ENCODE peak calls at places on chromosome X, in eight cellular contexts. H is fibroblast of lung, J is thyroid gland, E is hepatocyte, N is aorta, X is IMR-90, D is GM23248, Y is left ventricle myocardium inferior. R is an unnamed sample. For H3K4me1, the result is how much of the 10 kb centered on the place peaks cover.

GRCh38 chrX:10620121-10620699 is at the start of gene MID1:
- DNase-seq in H (peak), J (peak), E (peak), N (peak), X (peak), D (peak), Y (peak), R (peak)

GRCh38 chrX:21972721-21973120 is 32.2 kb downstream of the SMS start:
- DNase-seq in H (peak), J (no peak), E (no peak), N (no peak), X (peak), D (peak), Y (no peak), R (no peak)

GRCh38 chrX:24339911-24340310 is 20.5 kb upstream of the SUPT20HL1 start:
- DNase-seq in H (no peak), J (no peak), E (no peak), N (no peak), X (no peak), D (peak), Y (no peak), R (no peak)

GRCh38 chrX:103688949-103689348 is 2.5 kb upstream of the MORF4L2 start:
- DNase-seq in H (peak), J (no peak), E (peak), N (no peak), X (peak), D (peak), Y (no peak), R (no peak)

GRCh38 chrX:9614016-9614415 is 149.2 kb downstream of the TBL1X start:
- DNase-seq in H (peak), J (no peak), E (no peak), N (no peak), X (peak), D (peak), Y (no peak), R (no peak)

GRCh38 chrX:118698516-118699247 is 28.7 kb upstream of the IL13RA1 start:
- DNase-seq in H (no peak), J (no peak), E (no peak), N (no peak), X (peak), D (peak), Y (no peak), R (no peak)

GRCh38 chrX:29826651-29827206 is 388.6 kb upstream of the MAGEB2 start:
- DNase-seq in H (no peak), J (no peak), E (no peak), N (no peak), X (peak), D (no peak), Y (no peak), R (no peak)

GRCh38 chrX:10109695-10110094 is 47.1 kb upstream of the CLCN4 start:
- DNase-seq in H (peak), J (no peak), E (no peak), N (no peak), X (no peak), D (peak), Y (peak), R (peak)

GRCh38 chrX:129984196-129984962 is 1.9 kb downstream of the BCORL1 start:
- DNase-seq in H (no peak), J (peak), E (peak), N (peak), X (no peak), D (peak), Y (peak), R (peak)

GRCh38 chrX:106481341-106481740 is 130.4 kb upstream of the RADX start:
- DNase-seq in H (peak), J (peak), E (peak), N (no peak), X (peak), D (peak), Y (no peak), R (no peak)

GRCh38 chrX:49915352-49916222 is 6.8 kb upstream of the CLCN5 start:
- DNase-seq in H (peak), J (peak), E (peak), N (no peak), X (peak), D (peak), Y (no peak), R (no peak)

GRCh38 chrX:147803948-147804347 is 107.8 kb upstream of the FMR1 start:
- DNase-seq in H (no peak), J (no peak), E (peak), N (no peak), X (no peak), D (peak), Y (no peak), R (no peak)

GRCh38 chrX:140500427-140500826 is 4.4 kb downstream of the SOX3 start:
- DNase-seq in H (no peak), J (no peak), E (no peak), N (no peak), X (no peak), D (no peak), Y (no peak), R (no peak)

GRCh38 chrX:11886745-11887144 is 128.7 kb downstream of the MSL3 start:
- DNase-seq in H (no peak), J (no peak), E (no peak), N (no peak), X (peak), D (no peak), Y (no peak), R (no peak)

GRCh38 chrX:154370300-154370881 is 4.0 kb downstream of the FLNA start:
- DNase-seq in H (peak), J (peak), E (peak), N (no peak), X (no peak), D (peak), Y (peak), R (no peak)
- H3K4me1 ChIP-seq in H (under half), J (under half), E (under half), N (under half), X (under half), D (under half), Y (half or more), R (under half)

DNA sequence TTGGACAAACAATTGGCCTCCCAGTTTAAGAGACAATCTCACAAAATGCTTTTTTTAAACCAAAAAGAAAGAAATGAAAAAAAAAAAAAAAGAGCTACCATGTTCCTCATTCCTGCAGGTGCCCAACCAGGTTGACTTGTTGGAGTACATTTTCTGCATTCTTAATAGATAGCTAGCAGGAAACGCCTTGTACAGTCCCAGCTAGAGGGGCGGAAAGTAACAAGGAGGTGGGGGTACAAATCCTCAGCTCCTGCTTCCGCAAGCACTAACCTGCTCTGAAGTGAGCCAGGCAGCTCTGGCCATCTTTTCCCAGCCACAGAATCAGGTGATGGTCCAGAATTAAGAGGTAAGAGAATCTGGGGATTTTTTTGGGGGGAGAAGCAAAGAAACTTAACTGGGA is at the start of gene VGLL1:
- DNase-seq in H (no peak), J (no peak), E (peak), N (no peak), X (no peak), D (no peak), Y (no peak), R (no peak)
- H3K4me1 ChIP-seq in H (under half), J (under half), E (under half), N (under half), X (under half), D (under half), Y (under half), R (under half)

GRCh38 chrX:112521658-112522057 is 158.1 kb downstream of the LHFPL1 start:
- DNase-seq in H (no peak), J (no peak), E (no peak), N (no peak), X (no peak), D (peak), Y (no peak), R (no peak)
- H3K4me1 ChIP-seq in H (under half), J (under half), E (under half), N (under half), X (under half), D (under half), Y (under half), R (under half)

DNA sequence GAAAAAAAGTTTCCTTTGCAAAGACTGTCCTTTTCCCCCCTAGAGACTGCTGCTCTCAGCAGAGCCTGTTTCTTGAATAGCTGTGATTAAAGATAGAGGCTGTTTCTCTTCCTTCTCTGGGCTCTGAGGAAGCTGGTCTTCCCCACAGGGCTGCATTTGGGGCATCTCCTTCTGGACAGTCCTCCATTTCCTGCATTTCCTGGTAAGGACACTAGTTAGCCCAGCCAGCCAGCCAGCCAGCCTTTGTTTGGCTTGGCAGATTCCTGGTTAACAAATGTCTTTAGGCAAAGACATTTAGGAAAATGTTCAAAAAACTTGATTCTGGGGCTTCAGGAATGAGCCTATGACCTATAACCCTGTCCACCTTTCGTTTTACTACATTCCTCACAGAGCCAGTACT is 34.0 kb upstream of the PLAC1 start:
- DNase-seq in H (no peak), J (no peak), E (no peak), N (no peak), X (no peak), D (no peak), Y (no peak), R (no peak)
- H3K4me1 ChIP-seq in H (under half), J (under half), E (under half), N (under half), X (under half), D (half or more), Y (under half), R (under half)

GRCh38 chrX:153488231-153488914 is 6.4 kb upstream of the BGN start:
- DNase-seq in H (peak), J (no peak), E (peak), N (peak), X (peak), D (peak), Y (peak), R (peak)
- H3K4me1 ChIP-seq in H (under half), J (under half), E (under half), N (under half), X (under half), D (under half), Y (under half), R (under half)

GRCh38 chrX:3520458-3520857 is 174.0 kb upstream of the MXRA5 start:
- DNase-seq in H (no peak), J (no peak), E (no peak), N (no peak), X (no peak), D (peak), Y (no peak), R (no peak)

GRCh38 chrX:3518870-3519269 is 172.4 kb upstream of the MXRA5 start:
- DNase-seq in H (peak), J (no peak), E (peak), N (no peak), X (peak), D (peak), Y (peak), R (peak)

GRCh38 chrX:3526084-3526483 is 179.6 kb upstream of the MXRA5 start:
- DNase-seq in H (no peak), J (no peak), E (no peak), N (no peak), X (peak), D (peak), Y (no peak), R (no peak)

GRCh38 chrX:3520987-3521875 is 174.8 kb upstream of the MXRA5 start:
- DNase-seq in H (no peak), J (peak), E (no peak), N (no peak), X (peak), D (peak), Y (no peak), R (no peak)

GRCh38 chrX:3522016-3522690 is 175.7 kb upstream of the MXRA5 start:
- DNase-seq in H (peak), J (no peak), E (no peak), N (no peak), X (peak), D (peak), Y (no peak), R (no peak)
- H3K4me1 ChIP-seq in H (under half), J (under half), E (under half), N (under half), X (under half), D (half or more), Y (under half), R (under half)

GRCh38 chrX:68833855-68834331 is 5.1 kb downstream of the EFNB1 start:
- DNase-seq in H (no peak), J (peak), E (no peak), N (no peak), X (no peak), D (no peak), Y (no peak), R (no peak)

GRCh38 chrX:68833448-68833805 is 4.6 kb downstream of the EFNB1 start:
- DNase-seq in H (no peak), J (no peak), E (no peak), N (peak), X (no peak), D (no peak), Y (no peak), R (no peak)

GRCh38 chrX:68832101-68832416 is 3.2 kb downstream of the EFNB1 start:
- DNase-seq in H (peak), J (peak), E (peak), N (peak), X (peak), D (peak), Y (peak), R (peak)

GRCh38 chrX:68831405-68832100 is 2.7 kb downstream of the EFNB1 start:
- DNase-seq in H (no peak), J (no peak), E (no peak), N (no peak), X (peak), D (no peak), Y (no peak), R (no peak)

GRCh38 chrX:68832516-68833447 is 4.0 kb downstream of the EFNB1 start:
- DNase-seq in H (no peak), J (no peak), E (no peak), N (peak), X (no peak), D (no peak), Y (no peak), R (no peak)
- H3K4me1 ChIP-seq in H (under half), J (under half), E (under half), N (under half), X (under half), D (under half), Y (half or more), R (under half)

DNA sequence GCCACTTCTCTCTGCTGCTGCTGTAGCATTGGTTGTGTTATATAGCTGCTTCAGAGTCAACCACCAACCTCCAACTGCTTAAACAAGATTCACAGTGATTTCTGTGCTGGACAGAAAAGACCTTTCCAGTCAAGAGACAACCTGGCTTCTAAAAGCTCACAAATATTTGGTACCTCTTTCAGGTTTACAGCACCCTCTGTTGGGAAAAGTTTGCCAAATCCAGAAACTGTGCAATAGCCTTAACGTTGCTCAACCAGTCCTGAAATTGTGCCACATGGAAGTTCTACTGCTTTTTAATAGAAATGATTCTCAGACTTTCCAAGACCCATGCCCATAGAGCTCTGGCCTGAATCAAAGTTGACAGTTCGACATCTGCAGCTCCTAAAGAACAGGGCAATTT is 842.1 kb upstream of the HTR2C start:
- DNase-seq in H (no peak), J (no peak), E (peak), N (no peak), X (no peak), D (peak), Y (no peak), R (no peak)
- H3K4me1 ChIP-seq in H (under half), J (under half), E (under half), N (under half), X (under half), D (under half), Y (under half), R (under half)

GRCh38 chrX:44906542-44906941 is 33.6 kb downstream of the KDM6A start:
- DNase-seq in H (no peak), J (no peak), E (no peak), N (no peak), X (no peak), D (no peak), Y (no peak), R (no peak)
- H3K4me1 ChIP-seq in H (under half), J (under half), E (under half), N (under half), X (under half), D (under half), Y (under half), R (under half)

GRCh38 chrX:19789782-19790181 is 97.6 kb downstream of the SH3KBP1 start:
- DNase-seq in H (no peak), J (no peak), E (no peak), N (no peak), X (no peak), D (no peak), Y (no peak), R (no peak)

GRCh38 chrX:19789376-19789775 is 98.0 kb downstream of the SH3KBP1 start:
- DNase-seq in H (no peak), J (no peak), E (no peak), N (no peak), X (no peak), D (no peak), Y (no peak), R (no peak)

GRCh38 chrX:19792412-19792811 is 95.0 kb downstream of the SH3KBP1 start:
- DNase-seq in H (no peak), J (no peak), E (no peak), N (no peak), X (no peak), D (no peak), Y (no peak), R (no peak)

GRCh38 chrX:19791562-19791961 is 95.8 kb downstream of the SH3KBP1 start:
- DNase-seq in H (peak), J (no peak), E (no peak), N (no peak), X (peak), D (peak), Y (no peak), R (no peak)

DNA sequence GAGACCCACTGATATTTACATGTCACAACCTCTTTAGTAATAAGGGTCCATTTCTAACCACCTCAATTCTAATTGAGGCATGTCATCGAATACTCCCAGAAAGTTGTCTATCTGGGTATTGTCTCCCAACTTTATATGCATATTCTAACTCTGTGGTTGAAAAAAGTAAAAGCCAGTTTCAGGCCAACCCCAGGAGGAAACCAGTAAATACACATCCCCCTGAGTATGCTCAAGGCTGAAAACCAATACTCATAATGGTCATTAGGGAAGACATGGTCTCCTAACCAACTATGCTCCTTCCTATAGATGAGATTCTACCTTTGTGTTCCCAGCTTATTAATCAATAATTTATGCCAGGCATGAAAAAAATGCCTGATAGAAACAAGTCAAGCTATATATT is 96.6 kb downstream of the SH3KBP1 start:
- DNase-seq in H (no peak), J (no peak), E (no peak), N (no peak), X (no peak), D (no peak), Y (no peak), R (no peak)
- H3K4me1 ChIP-seq in H (under half), J (under half), E (under half), N (under half), X (under half), D (under half), Y (under half), R (under half)